ENCODE peak calls at places on chromosome 3, in four cellular contexts. One of them, this sample, is unnamed.

GRCh38 chr3:89216021-89216739 is 108.8 kb downstream of the EPHA3 start:
- DNase-seq in HCT116: no peak
- DNase-seq in HepG2: no peak
- DNase-seq in K562: no peak
- DNase-seq in this sample: no peak

GRCh38 chr3:50971487-50971924 is 296.8 kb downstream of the DOCK3 start:
- DNase-seq in HepG2: peak
- DNase-seq in HCT116: peak
- DNase-seq in K562: peak
- DNase-seq in this sample: no peak

GRCh38 chr3:43892061-43892460 is 201.3 kb downstream of the ABHD5 start:
- DNase-seq in K562: no peak
- DNase-seq in HepG2: no peak
- DNase-seq in HCT116: no peak
- DNase-seq in this sample: no peak

GRCh38 chr3:139093840-139094239 is 49.1 kb upstream of the PRR23C start:
- DNase-seq in HCT116: no peak
- DNase-seq in K562: no peak
- DNase-seq in HepG2: no peak
- DNase-seq in this sample: no peak

GRCh38 chr3:21330293-21330692 is 420.7 kb downstream of the ZNF385D start:
- DNase-seq in HepG2: no peak
- DNase-seq in HCT116: no peak
- DNase-seq in K562: no peak
- DNase-seq in this sample: peak

GRCh38 chr3:5707794-5708193 is 520.3 kb downstream of the EDEM1 start:
- DNase-seq in HCT116: no peak
- DNase-seq in K562: no peak
- DNase-seq in HepG2: no peak
- DNase-seq in this sample: no peak

GRCh38 chr3:98172621-98173020 is 6.1 kb downstream of the OR5H15 start:
- DNase-seq in HCT116: no peak
- DNase-seq in HepG2: no peak
- DNase-seq in K562: no peak
- DNase-seq in this sample: no peak

GRCh38 chr3:52512105-52512504 is 17.0 kb downstream of the STAB1 start:
- DNase-seq in K562: no peak
- DNase-seq in HCT116: no peak
- DNase-seq in HepG2: no peak
- DNase-seq in this sample: no peak

GRCh38 chr3:140186421-140186920 is 251.5 kb downstream of the CLSTN2 start:
- DNase-seq in K562: no peak
- DNase-seq in HCT116: no peak
- DNase-seq in HepG2: no peak
- DNase-seq in this sample: no peak

GRCh38 chr3:71173421-71173975 is 410.0 kb downstream of the FOXP1 start:
- DNase-seq in HCT116: no peak
- DNase-seq in HepG2: no peak
- DNase-seq in K562: no peak
- DNase-seq in this sample: no peak

GRCh38 chr3:65856907-65857306 is 181.8 kb downstream of the MAGI1 start:
- DNase-seq in HCT116: no peak
- DNase-seq in K562: no peak
- DNase-seq in HepG2: peak
- DNase-seq in this sample: no peak

GRCh38 chr3:184005981-184006507 is 11.6 kb downstream of the ABCC5 start:
- DNase-seq in K562: peak
- DNase-seq in HCT116: peak
- DNase-seq in HepG2: no peak
- DNase-seq in this sample: peak

GRCh38 chr3:153927107-153927506 is 194.1 kb upstream of the ARHGEF26 start:
- DNase-seq in HepG2: no peak
- DNase-seq in HCT116: peak
- DNase-seq in K562: no peak
- DNase-seq in this sample: peak

GRCh38 chr3:57228734-57229505 is 1.4 kb downstream of the APPL1 start:
- DNase-seq in K562: no peak
- DNase-seq in HepG2: no peak
- DNase-seq in HCT116: no peak
- DNase-seq in this sample: no peak

GRCh38 chr3:100335137-100335833 is 728 bp downstream of the NIT2 start:
- DNase-seq in HepG2: peak
- DNase-seq in K562: peak
- DNase-seq in HCT116: no peak
- DNase-seq in this sample: no peak

GRCh38 chr3:89467886-89468479 is 360.6 kb downstream of the EPHA3 start:
- DNase-seq in K562: no peak
- DNase-seq in HCT116: no peak
- DNase-seq in HepG2: no peak
- DNase-seq in this sample: no peak

GRCh38 chr3:155356594-155357370 is 63.3 kb upstream of the STRIT1 start:
- DNase-seq in HepG2: peak
- DNase-seq in HCT116: no peak
- DNase-seq in K562: no peak
- DNase-seq in this sample: no peak

GRCh38 chr3:83076041-83076440 is 1314.6 kb upstream of the GBE1 start:
- DNase-seq in HepG2: no peak
- DNase-seq in HCT116: no peak
- DNase-seq in K562: no peak
- DNase-seq in this sample: no peak

GRCh38 chr3:65561617-65562016 is 477.1 kb downstream of the MAGI1 start:
- DNase-seq in HCT116: no peak
- DNase-seq in K562: no peak
- DNase-seq in HepG2: no peak
- DNase-seq in this sample: no peak

GRCh38 chr3:168161696-168162095 is 66.0 kb upstream of the GOLIM4 start:
- DNase-seq in HCT116: no peak
- DNase-seq in K562: no peak
- DNase-seq in HepG2: no peak
- DNase-seq in this sample: no peak

GRCh38 chr3:32532434-32532833 is 29.8 kb upstream of the CMTM6 start:
- DNase-seq in HepG2: no peak
- DNase-seq in HCT116: no peak
- DNase-seq in K562: no peak
- DNase-seq in this sample: no peak

GRCh38 chr3:96190024-96190616 is 624.3 kb upstream of the EPHA6 start:
- DNase-seq in HCT116: no peak
- DNase-seq in K562: no peak
- DNase-seq in HepG2: no peak
- DNase-seq in this sample: no peak

GRCh38 chr3:113495035-113495434 is 19.9 kb downstream of the SPICE1 start:
- DNase-seq in K562: no peak
- DNase-seq in HepG2: peak
- DNase-seq in HCT116: peak
- DNase-seq in this sample: no peak

GRCh38 chr3:30643763-30644462 is 37.5 kb downstream of the TGFBR2 start:
- DNase-seq in K562: no peak
- DNase-seq in HepG2: no peak
- DNase-seq in HCT116: no peak
- DNase-seq in this sample: no peak

GRCh38 chr3:43957553-43957952 is 266.8 kb downstream of the ABHD5 start:
- DNase-seq in K562: no peak
- DNase-seq in HCT116: no peak
- DNase-seq in HepG2: no peak
- DNase-seq in this sample: no peak

GRCh38 chr3:14210843-14211594 is 32.4 kb downstream of the LSM3 start:
- DNase-seq in HCT116: no peak
- DNase-seq in K562: no peak
- DNase-seq in HepG2: no peak
- DNase-seq in this sample: no peak

GRCh38 chr3:86175593-86175992 is 815.4 kb downstream of the VGLL3 start:
- DNase-seq in K562: no peak
- DNase-seq in HCT116: no peak
- DNase-seq in HepG2: no peak
- DNase-seq in this sample: no peak

GRCh38 chr3:82222401-82222800 is 461.0 kb upstream of the GBE1 start:
- DNase-seq in K562: no peak
- DNase-seq in HCT116: no peak
- DNase-seq in HepG2: no peak
- DNase-seq in this sample: no peak

GRCh38 chr3:12230406-12230805 is 58.5 kb upstream of the PPARG start:
- DNase-seq in K562: no peak
- DNase-seq in HCT116: no peak
- DNase-seq in HepG2: no peak
- DNase-seq in this sample: no peak

GRCh38 chr3:53230041-53230621 is 25.7 kb downstream of the TKT start:
- DNase-seq in K562: peak
- DNase-seq in HepG2: no peak
- DNase-seq in HCT116: no peak
- DNase-seq in this sample: no peak

GRCh38 chr3:182364323-182364722 is 429.0 kb upstream of the ATP11B start:
- DNase-seq in HCT116: peak
- DNase-seq in HepG2: no peak
- DNase-seq in K562: no peak
- DNase-seq in this sample: no peak

GRCh38 chr3:45055411-45056143 is 29.5 kb downstream of the CLEC3B start:
- DNase-seq in HepG2: peak
- DNase-seq in HCT116: no peak
- DNase-seq in K562: peak
- DNase-seq in this sample: no peak

GRCh38 chr3:72896996-72897757 is 9.3 kb downstream of the GXYLT2 start:
- DNase-seq in HepG2: no peak
- DNase-seq in HCT116: no peak
- DNase-seq in K562: no peak
- DNase-seq in this sample: no peak

GRCh38 chr3:160720123-160720746 is 35.8 kb upstream of the PPM1L start:
- DNase-seq in HepG2: no peak
- DNase-seq in HCT116: no peak
- DNase-seq in K562: no peak
- DNase-seq in this sample: no peak

GRCh38 chr3:183844606-183845005 is 19.2 kb upstream of the MAP6D1 start:
- DNase-seq in HCT116: no peak
- DNase-seq in HepG2: peak
- DNase-seq in K562: no peak
- DNase-seq in this sample: no peak

GRCh38 chr3:32842531-32842931 is 24.7 kb downstream of the TRIM71 start:
- DNase-seq in K562: no peak
- DNase-seq in HCT116: no peak
- DNase-seq in HepG2: no peak
- DNase-seq in this sample: peak

GRCh38 chr3:73674280-73674679 is 49.5 kb upstream of the PDZRN3 start:
- DNase-seq in K562: no peak
- DNase-seq in HepG2: no peak
- DNase-seq in HCT116: no peak
- DNase-seq in this sample: no peak

GRCh38 chr3:23751485-23751811 is 54.3 kb upstream of the UBE2E1 start:
- DNase-seq in K562: no peak
- DNase-seq in HCT116: no peak
- DNase-seq in HepG2: no peak
- DNase-seq in this sample: no peak
- TF ChIP-seq MAX in K562: no peak
- TF ChIP-seq MAX in HCT116: no peak
- TF ChIP-seq MAX in HepG2: no peak
- TF ChIP-seq MAX in this sample: no peak

DNA sequence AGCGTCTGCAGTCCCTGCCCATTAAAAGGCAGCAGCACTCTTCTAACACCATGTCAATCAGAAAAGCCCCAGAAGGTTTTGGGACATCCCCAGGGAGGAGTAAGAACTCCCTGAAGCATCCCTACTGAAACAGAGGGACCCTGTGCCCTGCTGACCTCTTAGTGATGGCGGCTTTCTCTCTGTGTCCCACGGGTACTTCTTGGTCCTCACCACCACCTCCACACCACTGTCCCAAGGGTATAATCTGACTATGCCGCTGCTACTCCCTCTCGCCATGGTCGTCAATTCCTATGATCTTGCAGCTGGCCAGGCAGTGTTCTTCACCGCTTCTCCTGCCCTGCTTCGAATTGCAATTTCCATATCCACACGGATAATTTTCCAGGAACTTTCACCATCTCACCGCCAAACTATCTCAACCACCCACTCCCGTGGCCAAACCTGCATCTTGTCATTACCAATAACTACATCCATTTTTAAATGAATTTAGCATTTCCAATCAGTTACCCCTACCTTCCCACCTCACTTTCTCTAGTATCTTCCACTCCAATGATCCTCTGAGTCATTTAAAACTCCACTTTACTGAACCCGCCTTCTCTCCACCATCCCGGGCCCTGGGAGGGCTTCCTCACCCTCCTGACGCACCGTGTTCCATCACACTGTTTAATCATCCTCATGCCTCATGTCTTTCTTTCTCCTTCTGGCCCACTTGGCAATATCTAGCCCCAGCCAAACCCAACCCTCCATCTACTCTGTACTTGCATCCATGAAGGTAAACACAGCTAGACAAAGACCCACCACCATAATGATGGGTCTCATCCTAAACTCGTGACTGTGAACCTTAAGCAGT is 23.7 kb downstream of the PRR23E start:
- DNase-seq in HCT116: no peak
- DNase-seq in HepG2: no peak
- DNase-seq in K562: no peak
- DNase-seq in this sample: peak
- TF ChIP-seq SIN3A in HCT116: no peak
- TF ChIP-seq SIN3A in HepG2: no peak
- TF ChIP-seq SIN3A in K562: no peak
- TF ChIP-seq SIN3A in this sample: no peak

GRCh38 chr3:124361566-124361965 is 368.7 kb upstream of the UMPS start:
- DNase-seq in HCT116: no peak
- DNase-seq in HepG2: no peak
- DNase-seq in K562: no peak
- DNase-seq in this sample: no peak
- TF ChIP-seq MAX in HCT116: no peak
- TF ChIP-seq MAX in HepG2: no peak
- TF ChIP-seq MAX in K562: no peak
- TF ChIP-seq MAX in this sample: no peak

DNA sequence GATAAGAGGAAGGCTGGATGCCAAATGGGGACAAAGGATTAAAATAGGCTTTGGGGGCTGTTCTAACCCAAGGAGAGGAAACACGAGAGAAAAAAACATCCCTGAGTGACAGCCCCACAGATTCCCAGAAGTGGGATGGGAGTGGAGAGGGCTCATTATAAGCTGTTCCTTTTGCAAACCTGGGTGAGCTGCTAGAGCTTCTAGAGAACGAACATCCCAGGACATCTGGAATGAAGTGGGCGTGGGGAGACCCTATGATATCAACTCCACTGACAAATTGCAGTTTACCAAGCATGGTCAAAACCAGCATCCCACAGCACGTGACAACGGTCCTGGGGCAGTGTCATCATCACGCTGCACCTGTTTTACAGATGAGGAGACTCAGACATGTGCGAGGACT is 65.1 kb downstream of the BDH1 start:
- DNase-seq in K562: no peak
- DNase-seq in HepG2: no peak
- DNase-seq in HCT116: no peak
- DNase-seq in this sample: no peak
- TF ChIP-seq SIN3A in K562: no peak
- TF ChIP-seq SIN3A in HepG2: no peak
- TF ChIP-seq SIN3A in HCT116: no peak
- TF ChIP-seq SIN3A in this sample: no peak